ENCODE peak calls at places on chromosomes 13 and 19, in five cellular contexts. W, S, V, Q and P are unnamed samples.

GRCh38 chr19:6103217-6103644 is 7.1 kb downstream of the RFX2 start:
- DNase-seq in V (peak; percentile 95), S (peak; percentile 93), Q (peak; percentile 56), W (no peak), P (no peak)

GRCh38 chr19:46408611-46409039 is 4.7 kb downstream of the CCDC8 start:
- DNase-seq in V (no peak), Q (peak; percentile 51), S (peak; percentile 89), W (no peak), P (peak; percentile 79)

GRCh38 chr13:49997935-49998334 is 1.1 kb downstream of the TRIM13 start:
- DNase-seq in Q (no peak), S (no peak), W (no peak), V (no peak), P (peak; percentile 22)

GRCh38 chr13:42567772-42568428 is 6.1 kb upstream of the TNFSF11 start:
- DNase-seq in Q (no peak), S (no peak), W (no peak), V (no peak), P (no peak)

GRCh38 chr13:98466634-98467236 is 110.2 kb downstream of the STK24 start:
- DNase-seq in W (no peak), Q (peak; percentile 59), V (peak; percentile 45), S (no peak), P (peak; percentile 52)

GRCh38 chr13:88424463-88424862 is 753.3 kb downstream of the SLITRK5 start:
- DNase-seq in W (no peak), V (no peak), S (no peak), Q (no peak), P (no peak)

GRCh38 chr13:44191504-44192171 is 182.0 kb upstream of the SERP2 start:
- DNase-seq in W (peak; percentile 37), Q (peak; percentile 42), S (peak; percentile 78), V (peak; percentile 62), P (peak; percentile 86)

GRCh38 chr19:7928741-7929701 is 3.1 kb upstream of the CTXN1 start:
- DNase-seq in Q (no peak), V (peak; percentile 78), W (peak; percentile 66), S (no peak), P (peak; percentile 92)

GRCh38 chr13:45851171-45851889 is at the start of gene SIAH3:
- DNase-seq in S (no peak), Q (no peak), W (no peak), V (no peak), P (peak; percentile 28)

GRCh38 chr13:37072024-37072423 is 12.5 kb upstream of the SUPT20H start:
- DNase-seq in W (no peak), V (no peak), Q (no peak), S (no peak), P (no peak)

GRCh38 chr19:37361994-37362393 is 8.9 kb upstream of the ZNF527 start:
- DNase-seq in Q (no peak), V (no peak), W (no peak), S (no peak), P (peak; percentile 16)

GRCh38 chr13:24339937-24340607 is 30.7 kb downstream of the C1QTNF9 start:
- DNase-seq in W (no peak), Q (no peak), S (no peak), V (no peak), P (no peak)

GRCh38 chr13:50421457-50422130 is 406.4 kb downstream of the KCNRG start:
- DNase-seq in Q (no peak), S (no peak), W (no peak), V (no peak), P (no peak)

GRCh38 chr13:44313674-44314073 is 60.0 kb upstream of the SERP2 start:
- DNase-seq in V (peak; percentile 53), W (no peak), S (no peak), Q (no peak), P (peak; percentile 57)

GRCh38 chr13:90696656-90697055 is 650.8 kb upstream of the MIR17HG start:
- DNase-seq in Q (no peak), V (no peak), S (no peak), W (no peak), P (peak; percentile 20)

GRCh38 chr13:76161143-76161542 is 525.0 kb downstream of the LMO7 start:
- DNase-seq in S (no peak), V (no peak), W (no peak), Q (no peak), P (no peak)

GRCh38 chr13:50015263-50015662 is at the start of gene KCNRG:
- DNase-seq in W (no peak), Q (no peak), S (no peak), V (no peak), P (peak; percentile 51)

GRCh38 chr19:1780272-1780957 is 27.1 kb downstream of the ONECUT3 start:
- DNase-seq in S (no peak), Q (no peak), W (no peak), V (no peak), P (no peak)

GRCh38 chr13:107284168-107284567 is 716.2 kb upstream of the ARGLU1 start:
- DNase-seq in Q (no peak), V (no peak), S (no peak), W (no peak), P (peak; percentile 21)

GRCh38 chr19:27657271-27658051 is 1555.5 kb downstream of the UQCRFS1 start:
- DNase-seq in V (no peak), W (no peak), Q (no peak), S (peak; percentile 46), P (no peak)

GRCh38 chr13:112743451-112744305 is 53.8 kb downstream of the ATP11A start:
- DNase-seq in S (no peak), W (no peak), Q (no peak), V (no peak), P (no peak)

GRCh38 chr19:42253245-42254082 is 1.5 kb downstream of the ERF start:
- DNase-seq in Q (peak; percentile 73), W (peak; percentile 45), S (no peak), V (peak; percentile 73), P (peak; percentile 75)

GRCh38 chr13:72104656-72105180 is 237.7 kb upstream of the DACH1 start:
- DNase-seq in W (no peak), S (no peak), Q (no peak), V (no peak), P (no peak)

GRCh38 chr19:51884713-51885112 is 3.0 kb downstream of the ZNF577 start:
- DNase-seq in V (no peak), W (no peak), S (no peak), Q (no peak), P (no peak)

GRCh38 chr13:113749507-113749906 is 9.5 kb upstream of the TMEM255B start:
- DNase-seq in Q (no peak), W (no peak), S (no peak), V (no peak), P (no peak)

GRCh38 chr19:30936276-30936675 is 413.0 kb downstream of the TSHZ3 start:
- DNase-seq in V (no peak), Q (no peak), W (no peak), S (no peak), P (no peak)

GRCh38 chr19:47032171-47032811 is 12.7 kb downstream of the NPAS1 start:
- DNase-seq in V (peak; percentile 35), W (peak; percentile 70), S (no peak), Q (peak; percentile 67), P (peak; percentile 25)

GRCh38 chr13:30796132-30796832 is 60.9 kb downstream of the ALOX5AP start:
- DNase-seq in V (peak; percentile 83), S (no peak), Q (no peak), W (no peak), P (no peak)

GRCh38 chr13:36549771-36550170 is 117.5 kb downstream of the CCNA1 start:
- DNase-seq in W (no peak), S (no peak), V (no peak), Q (no peak), P (peak; percentile 45)

GRCh38 chr19:1386945-1387683 is 3.4 kb downstream of the NDUFS7 start:
- DNase-seq in S (no peak), Q (no peak), V (no peak), W (no peak), P (no peak)

GRCh38 chr19:13839938-13840750 is 36.8 kb upstream of the NANOS3 start:
- DNase-seq in W (peak; percentile 32), S (no peak), Q (peak; percentile 91), V (peak; percentile 98), P (no peak)

GRCh38 chr13:78022164-78022877 is 103.7 kb upstream of the EDNRB start:
- DNase-seq in W (peak; percentile 29), S (no peak), Q (peak; percentile 17), V (peak; percentile 42), P (no peak)

GRCh38 chr19:40862785-40863184 is 12.5 kb upstream of the CYP2A6 start:
- DNase-seq in S (no peak), V (no peak), W (no peak), Q (no peak), P (no peak)

GRCh38 chr13:60009300-60010248 is 154.2 kb downstream of the DIAPH3 start:
- DNase-seq in S (no peak), W (no peak), V (no peak), Q (peak; percentile 94), P (no peak)
- H3K27me3 ChIP-seq in S (no peaks in the 10 kb centered on the region), W (no peaks in the 10 kb centered on the region), V (no peaks in the 10 kb centered on the region), Q (no peaks in the 10 kb centered on the region), P (no peaks in the 10 kb centered on the region)

GRCh38 chr19:50842130-50842529 is 8.8 kb upstream of the KLK15 start:
- DNase-seq in W (no peak), Q (no peak), V (no peak), S (no peak), P (no peak)
- H3K27me3 ChIP-seq in W (no peaks in the 10 kb centered on the region), Q (peaks cover 5% of the 10 kb centered on the region), V (peaks cover 42% of the 10 kb centered on the region), S (no peaks in the 10 kb centered on the region), P (peaks cover 41% of the 10 kb centered on the region)

GRCh38 chr19:36001605-36002004 is 6.6 kb downstream of the SDHAF1 start:
- DNase-seq in Q (no peak), S (no peak), V (no peak), W (no peak), P (no peak)
- H3K27me3 ChIP-seq in Q (no peaks in the 10 kb centered on the region), S (no peaks in the 10 kb centered on the region), V (no peaks in the 10 kb centered on the region), W (no peaks in the 10 kb centered on the region), P (no peaks in the 10 kb centered on the region)

GRCh38 chr19:49065905-49066512 is 1.4 kb upstream of the NTF4 start:
- DNase-seq in W (no peak), S (no peak), Q (no peak), V (no peak), P (no peak)

GRCh38 chr19:49061445-49061844 is 3.2 kb downstream of the NTF4 start:
- DNase-seq in Q (no peak), S (no peak), W (no peak), V (no peak), P (no peak)

GRCh38 chr19:49067554-49067953 is 2.9 kb upstream of the NTF4 start:
- DNase-seq in Q (no peak), V (no peak), W (no peak), S (no peak), P (no peak)

GRCh38 chr19:49064029-49064629 is 489 bp downstream of the NTF4 start:
- DNase-seq in S (no peak), V (no peak), W (no peak), Q (no peak), P (no peak)

DNA sequence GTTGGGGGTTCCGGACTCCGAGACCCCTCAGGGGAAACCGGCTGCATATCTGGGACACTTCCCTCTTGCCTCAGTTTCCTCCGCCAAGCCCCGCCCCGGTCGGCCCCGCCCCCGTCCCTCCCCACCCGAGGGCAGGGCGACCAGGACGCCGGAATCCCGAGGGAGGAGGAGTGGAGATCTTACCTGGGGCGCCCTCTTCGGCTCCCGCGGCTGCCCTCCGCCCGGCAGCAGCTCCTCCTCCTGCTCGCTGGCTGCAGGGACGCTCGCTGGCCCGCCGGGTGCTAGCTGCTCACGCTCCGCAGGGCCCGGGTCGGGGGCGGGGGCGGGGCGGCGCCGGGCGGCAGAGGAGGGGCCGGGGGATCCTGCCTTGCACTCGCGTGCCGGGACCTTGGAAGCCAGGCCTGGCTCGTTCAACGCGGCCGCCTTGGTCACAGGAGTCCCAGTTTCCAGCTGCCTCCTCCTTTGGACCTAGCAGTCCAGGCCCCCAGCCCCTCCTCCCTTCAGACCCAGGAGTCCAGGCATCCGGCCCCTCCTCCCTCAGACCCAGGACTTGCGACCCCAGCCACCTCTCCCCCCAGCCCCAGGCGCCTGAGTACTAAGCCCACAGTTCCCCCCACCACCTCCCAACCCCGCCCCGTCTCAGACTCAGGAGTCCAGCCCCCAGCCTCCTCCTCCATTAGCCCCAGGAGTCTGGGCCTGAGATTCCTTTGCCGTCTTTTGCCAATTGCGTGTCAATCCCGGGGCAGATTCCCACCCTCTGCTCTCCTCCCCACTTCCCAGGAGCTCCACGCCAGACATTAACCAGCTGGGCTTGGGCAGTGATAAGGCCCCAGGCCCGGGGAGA is at the start of gene NTF4:
- DNase-seq in S (no peak), W (no peak), Q (no peak), V (no peak), P (peak; percentile 88)
- H3K27me3 ChIP-seq in S (no peaks in the 10 kb centered on the region), W (peaks cover 10% of the 10 kb centered on the region), Q (peaks cover 99% of the 10 kb centered on the region), V (peaks cover 20% of the 10 kb centered on the region), P (no peaks in the 10 kb centered on the region)